ENCODE peak calls at places on chromosomes 16 and 17, in four cellular contexts. J is ovary, T is H9, X is PC-3. Z is an unnamed sample.

GRCh38 chr17:74770498-74771318 is 5.4 kb downstream of the NAT9 start:
- DNase-seq in X (peak; percentile 75), J (no peak), T (peak; percentile 88), Z (peak; percentile 75)

GRCh38 chr17:45048795-45049563 is 2.5 kb downstream of the DCAKD start:
- DNase-seq in X (no peak), J (no peak), T (no peak), Z (no peak)

GRCh38 chr16:27611340-27611739 is 61.4 kb downstream of the KATNIP start:
- DNase-seq in X (no peak), J (no peak), T (no peak), Z (no peak)

GRCh38 chr16:84514874-84515835 is 10.7 kb upstream of the MEAK7 start:
- DNase-seq in J (no peak), T (no peak), X (no peak), Z (peak; percentile 88)

GRCh38 chr17:50844117-50844700 is 8.8 kb downstream of the WFIKKN2 start:
- DNase-seq in J (peak; percentile 21), X (no peak), T (peak; percentile 37), Z (no peak)

GRCh38 chr16:66923866-66924265 is 1.5 kb downstream of the RRAD start:
- DNase-seq in J (no peak), T (no peak), X (no peak), Z (no peak)

GRCh38 chr17:70523407-70523806 is 354.1 kb downstream of the KCNJ2 start:
- DNase-seq in T (no peak), X (peak; percentile 79), J (no peak), Z (no peak)

GRCh38 chr16:83653785-83654184 is 154.0 kb upstream of the HSBP1 start:
- DNase-seq in T (no peak), J (no peak), X (no peak), Z (no peak)

GRCh38 chr17:77282524-77283515 is 142.1 kb downstream of the SEC14L1 start:
- DNase-seq in X (peak; percentile 72), T (peak; percentile 70), J (no peak), Z (peak; percentile 51)

GRCh38 chr16:66486773-66487579 is 59.9 kb downstream of the BEAN1 start:
- DNase-seq in X (peak; percentile 44), J (peak; percentile 34), T (peak; percentile 17), Z (no peak)

GRCh38 chr17:61413654-61414133 is 14.1 kb downstream of the TBX2 start:
- DNase-seq in J (no peak), T (no peak), X (no peak), Z (no peak)

GRCh38 chr16:15602285-15603044 is 40.5 kb downstream of the MARF1 start:
- DNase-seq in J (peak; percentile 1), T (no peak), X (no peak), Z (no peak)

GRCh38 chr16:8944113-8944765 is 19.5 kb downstream of the USP7 start:
- DNase-seq in J (no peak), T (no peak), X (no peak), Z (peak; percentile 71)

GRCh38 chr17:46995841-46996571 is 17.0 kb upstream of the RPRML start:
- DNase-seq in J (no peak), X (peak; percentile 64), T (no peak), Z (no peak)

GRCh38 chr16:78407191-78407590 is 307.7 kb downstream of the WWOX start:
- DNase-seq in T (no peak), X (no peak), J (no peak), Z (no peak)

DNA sequence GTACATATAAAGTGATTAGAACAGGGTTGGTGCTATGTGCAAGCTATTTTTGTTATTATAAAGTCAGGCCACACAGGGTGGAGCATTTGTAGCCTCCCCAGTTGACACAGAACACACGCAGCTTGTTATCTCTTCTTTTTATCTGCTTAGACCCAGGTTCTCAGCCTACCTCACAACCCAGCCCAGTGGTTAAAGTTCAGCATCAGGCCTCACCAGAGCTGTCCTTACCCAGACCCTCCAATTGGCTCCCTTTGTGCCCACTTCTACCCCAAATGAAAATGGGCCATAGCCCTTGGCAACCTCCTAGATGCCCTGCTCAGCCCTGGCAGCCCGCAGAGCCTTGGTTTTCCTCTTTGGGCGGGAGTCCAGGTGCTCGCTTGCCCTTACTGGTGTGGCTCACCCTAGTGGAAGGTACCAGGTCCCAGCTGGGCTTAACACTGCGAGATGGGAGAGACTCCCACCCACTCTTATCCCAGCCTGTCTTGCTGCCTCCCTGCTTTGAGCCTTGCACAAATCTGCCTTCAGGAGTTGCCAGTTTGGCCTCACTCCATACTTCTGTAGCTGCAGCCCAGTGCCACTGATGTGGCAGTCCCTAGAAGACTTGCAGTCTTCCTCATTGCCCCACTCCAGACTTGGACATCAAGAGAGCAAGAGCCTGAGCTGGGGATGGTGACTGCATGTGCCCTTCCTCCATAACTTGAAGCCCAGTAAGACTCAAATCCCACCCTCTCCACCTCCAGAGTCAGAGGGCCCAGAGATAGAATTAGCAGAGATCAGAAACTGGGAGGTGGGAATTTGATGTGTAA is 1.2 kb upstream of the PIGS start:
- DNase-seq in X (no peak), J (peak; percentile 35), T (no peak), Z (no peak)
- TF ChIP-seq CTCF in X (no peak), J (no peak), T (no peak), Z (no peak)

DNA sequence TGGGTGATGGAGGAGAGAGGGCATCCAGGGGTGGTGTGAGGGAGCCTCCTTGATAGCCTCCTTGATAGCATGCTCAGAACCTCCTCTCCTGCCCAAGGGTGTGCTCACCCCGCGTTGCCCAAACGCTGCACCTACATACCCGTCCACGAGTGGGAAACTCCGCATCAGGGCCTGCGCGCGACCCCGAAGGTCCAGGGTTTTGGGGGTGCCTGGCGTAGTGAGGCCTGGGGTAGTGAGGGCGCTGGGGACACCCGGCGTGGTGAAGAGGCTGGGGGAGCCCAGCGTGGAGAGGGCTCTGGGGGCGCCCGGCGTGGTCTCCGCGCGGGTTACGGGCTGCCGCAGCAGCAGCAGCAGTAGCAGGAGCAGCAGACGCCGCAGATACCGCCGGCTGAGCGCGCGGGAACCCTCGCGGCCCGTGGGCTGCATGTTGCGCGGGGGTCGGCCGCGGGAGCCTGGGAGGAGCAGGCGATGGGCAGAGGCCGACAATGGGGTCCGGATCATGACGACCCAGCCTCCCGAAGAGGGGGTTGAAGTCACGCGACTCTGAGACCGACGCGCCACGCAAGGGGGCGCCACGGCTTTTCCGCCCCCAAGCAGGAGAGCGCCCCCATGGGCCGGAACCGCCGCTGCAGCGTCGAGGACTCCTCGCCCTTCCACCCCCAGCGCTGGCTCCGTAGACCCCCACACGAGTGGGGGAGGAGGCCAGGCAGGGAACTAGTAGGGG is at the start of gene DPEP3:
- DNase-seq in X (no peak), J (no peak), T (peak; percentile 82), Z (no peak)
- TF ChIP-seq CTCF in X (no peak), J (no peak), T (peak; percentile 86), Z (peak; percentile 22)

GRCh38 chr16:4160663-4161436 is 44.6 kb upstream of the ADCY9 start:
- DNase-seq in T (no peak), J (no peak), X (no peak), Z (no peak)

GRCh38 chr16:4157376-4157825 is 41.2 kb upstream of the ADCY9 start:
- DNase-seq in T (no peak), X (no peak), J (no peak), Z (no peak)

GRCh38 chr16:4158143-4159093 is 42.2 kb upstream of the ADCY9 start:
- DNase-seq in T (no peak), X (no peak), J (no peak), Z (no peak)

DNA sequence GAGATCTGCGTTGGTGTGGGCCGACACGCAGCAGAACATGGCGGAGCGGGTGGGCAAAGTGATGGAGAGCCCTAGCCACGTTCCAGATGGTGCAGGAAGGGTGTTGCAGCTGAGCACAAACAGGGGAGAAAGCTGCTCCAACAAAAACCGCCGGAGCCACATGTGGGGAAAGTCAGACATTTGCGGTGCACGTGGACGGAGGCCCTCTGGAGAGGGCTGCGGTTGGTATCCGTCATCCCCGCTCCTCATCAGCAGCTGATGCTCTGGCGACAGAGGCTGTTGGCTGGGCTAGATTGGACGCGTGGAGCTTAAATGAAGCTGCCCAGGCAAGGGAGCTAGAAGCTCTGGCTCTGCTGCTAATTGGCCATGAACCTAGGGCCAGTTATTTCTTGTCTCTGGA is 43.5 kb upstream of the ADCY9 start:
- DNase-seq in T (no peak), X (no peak), J (no peak), Z (no peak)
- TF ChIP-seq CTCF in T (no peak), X (no peak), J (no peak), Z (no peak)

GRCh38 chr16:46629331-46629843 is 8.2 kb upstream of the SHCBP1 start:
- DNase-seq in J (no peak), X (peak; percentile 74), T (peak; percentile 63), Z (no peak)
- TF ChIP-seq CTCF in J (no peak), X (peak; percentile 63), T (peak; percentile 61), Z (peak; percentile 17)

GRCh38 chr17:30809867-30810266 is 14.6 kb downstream of the CRLF3 start:
- DNase-seq in T (no peak), J (peak; percentile 3), X (no peak), Z (no peak)

GRCh38 chr17:30808785-30809286 is 15.7 kb downstream of the CRLF3 start:
- DNase-seq in T (no peak), X (no peak), J (peak; percentile 3), Z (peak; percentile 70)

GRCh38 chr17:30805944-30806456 is 18.5 kb downstream of the CRLF3 start:
- DNase-seq in J (no peak), X (no peak), T (no peak), Z (no peak)
- TF ChIP-seq CTCF in J (no peak), X (peak; percentile 34), T (peak; percentile 42), Z (no peak)

GRCh38 chr16:3443108-3444031 is at the start of the genes NAA60 and ZNF597:
- DNase-seq in T (peak; percentile 94), J (peak; percentile 76), X (no peak), Z (peak; percentile 89)

GRCh38 chr16:3439637-3440036 is 3.7 kb downstream of the ZNF597 start:
- DNase-seq in X (no peak), J (no peak), T (no peak), Z (no peak)

GRCh38 chr16:3444032-3444388 is 530 bp downstream of the NAA60 start:
- DNase-seq in J (no peak), T (no peak), X (no peak), Z (no peak)
- TF ChIP-seq CTCF in J (no peak), T (no peak), X (no peak), Z (no peak)

GRCh38 chr17:40615295-40615988 is 32.2 kb downstream of the SMARCE1 start:
- DNase-seq in X (peak; percentile 74), J (peak; percentile 59), T (peak; percentile 90), Z (peak; percentile 81)
- TF ChIP-seq CTCF in X (peak; percentile 75), J (peak; percentile 31), T (peak; percentile 74), Z (peak; percentile 61)

DNA sequence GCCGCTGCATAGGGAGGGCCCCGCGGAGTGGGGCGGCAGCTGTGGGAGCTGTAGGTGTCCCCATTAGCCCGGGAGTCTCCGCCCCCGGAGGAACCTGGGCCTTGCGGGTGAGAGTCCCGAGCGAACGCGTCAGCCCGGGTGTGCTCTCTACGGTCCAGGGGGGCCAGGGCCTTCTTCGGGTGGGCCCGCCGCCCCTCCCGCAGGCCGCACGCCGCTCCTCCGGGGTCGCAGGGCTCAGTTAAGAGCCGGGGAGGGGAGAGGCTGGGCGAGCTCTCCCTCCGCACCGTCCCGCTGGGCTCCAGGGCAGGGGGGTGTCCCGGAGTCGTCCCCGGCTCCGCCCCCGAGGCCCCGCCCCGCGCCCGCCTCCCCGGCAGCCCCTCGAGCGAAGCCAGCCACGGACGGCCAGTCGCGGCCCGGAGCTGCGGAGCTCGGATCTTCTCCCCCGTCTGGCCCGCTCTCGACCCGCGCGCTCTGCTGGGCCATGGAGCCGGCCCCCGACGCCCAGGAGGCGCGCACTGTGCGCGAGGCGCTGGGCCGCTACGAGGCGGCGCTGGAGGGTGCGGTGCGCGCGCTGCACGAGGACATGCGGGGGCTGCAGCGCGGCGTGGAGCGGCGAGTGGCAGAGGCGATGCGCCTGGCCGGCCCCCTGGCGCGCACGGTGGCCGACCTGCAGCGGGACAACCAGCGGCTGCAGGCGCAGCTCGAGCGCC is at the start of gene SMTNL2:
- DNase-seq in X (no peak), J (peak; percentile 85), T (peak; percentile 68), Z (no peak)
- TF ChIP-seq CTCF in X (no peak), J (no peak), T (no peak), Z (no peak)

Z was measured in GM10248.